ENCODE peak calls at places on chromosomes 5 and 9, in eight cellular contexts. U is NB4, B is fibroblast of lung, L is cardiac fibroblast, A is cardiac muscle cell, X is left lung, D is psoas muscle, P is pancreas. O is an unnamed sample.

GRCh38 chr5:172503925-172504730 is 49.8 kb upstream of the SH3PXD2B start:
- DNase-seq in D (peak; percentile 85), L (no peak), A (no peak), U (no peak), B (peak; percentile 31), P (no peak), X (no peak), O (no peak)

GRCh38 chr5:87411586-87412416 is 929 bp downstream of the CCNH start:
- DNase-seq in D (peak; percentile 39), A (no peak), P (peak; percentile 5), L (peak; percentile 44), X (no peak), B (peak; percentile 76), U (peak; percentile 65), O (peak; percentile 62)

GRCh38 chr5:69050214-69050613 is 43.6 kb upstream of the SLC30A5 start:
- DNase-seq in X (no peak), B (no peak), P (no peak), A (no peak), U (no peak), L (no peak), D (no peak), O (no peak)

GRCh38 chr5:71778678-71779276 is 59.7 kb downstream of the CARTPT start:
- DNase-seq in U (peak; percentile 45), X (no peak), L (peak; percentile 59), D (no peak), B (peak; percentile 36), A (peak; percentile 45), P (no peak), O (peak; percentile 32)

GRCh38 chr5:82111191-82111590 is 139.4 kb downstream of the ATG10 start:
- DNase-seq in D (no peak), B (peak; percentile 93), A (no peak), P (no peak), X (no peak), L (peak; percentile 13), U (peak; percentile 8), O (peak; percentile 91)

GRCh38 chr9:83508072-83508471 is 30.1 kb downstream of the FRMD3 start:
- DNase-seq in L (no peak), U (peak; percentile 70), D (no peak), P (no peak), A (no peak), X (no peak), B (no peak), O (peak; percentile 63)

GRCh38 chr9:69945671-69946141 is 97.9 kb upstream of the MAMDC2 start:
- DNase-seq in B (peak; percentile 36), X (no peak), D (peak; percentile 57), U (peak; percentile 4), A (no peak), L (peak; percentile 80), P (no peak), O (peak; percentile 86)

GRCh38 chr9:112112519-112112918 is 62.6 kb downstream of the SUSD1 start:
- DNase-seq in U (peak; percentile 76), X (no peak), L (peak; percentile 95), P (no peak), B (peak; percentile 96), D (no peak), A (no peak), O (peak; percentile 78)

GRCh38 chr9:534886-535285 is 306.6 kb upstream of the DMRT1 start:
- DNase-seq in D (peak; percentile 64), P (peak; percentile 64), L (no peak), B (no peak), U (no peak), A (no peak), X (no peak), O (no peak)

GRCh38 chr5:75656311-75657003 is 45.2 kb downstream of the ANKDD1B start:
- DNase-seq in L (peak; percentile 36), X (no peak), D (no peak), B (peak; percentile 66), U (no peak), P (peak; percentile 16), A (no peak), O (peak; percentile 52)
- H3K4me3 ChIP-seq in L (peak overlapping the region; percentile 58), X (peak overlapping the region; percentile 40), D (peak overlapping the region; percentile 53), B (peak overlapping the region; percentile 72), U (no peak overlapping the region), P (peak overlapping the region; percentile 44), A (no peak overlapping the region), O (peak overlapping the region; percentile 58)

DNA sequence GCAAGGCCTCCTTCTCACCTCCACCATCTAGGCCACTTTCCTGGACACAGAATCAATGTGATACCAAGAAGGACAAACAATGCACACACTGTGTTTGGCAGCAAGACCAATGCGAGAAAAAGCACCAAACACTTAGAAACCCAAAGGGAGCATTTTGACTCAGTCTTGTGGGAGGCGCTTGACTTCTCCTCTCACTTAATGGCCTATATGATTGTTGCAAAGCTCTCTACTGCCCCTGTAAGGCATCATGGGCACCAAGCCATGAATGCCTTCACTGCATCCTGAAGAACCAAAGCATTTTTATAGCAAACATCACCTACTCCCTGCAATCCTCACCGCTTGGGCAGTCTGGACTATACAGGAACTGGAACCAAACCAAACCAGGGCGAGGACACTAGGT is 57.5 kb downstream of the CDH6 start:
- DNase-seq in B (no peak), P (no peak), A (no peak), X (no peak), U (peak; percentile 9), D (no peak), L (no peak), O (no peak)
- TF ChIP-seq CTCF in B (no peak), P (no peak), A (no peak), X (no peak), U (peak; percentile 8), D (no peak), L (no peak), O (no peak)

GRCh38 chr5:171421331-171422262 is 2.1 kb downstream of the FGF18 start:
- DNase-seq in U (no peak), D (no peak), L (no peak), P (no peak), A (no peak), B (no peak), X (no peak), O (no peak)
- H3K4me3 ChIP-seq in U (no peak overlapping the region), D (peak overlapping the region; percentile 62), L (no peak overlapping the region), P (peak overlapping the region; percentile 49), A (peak overlapping the region; percentile 99), B (peak overlapping the region; percentile 62), X (no peak overlapping the region), O (no peak overlapping the region)

DNA sequence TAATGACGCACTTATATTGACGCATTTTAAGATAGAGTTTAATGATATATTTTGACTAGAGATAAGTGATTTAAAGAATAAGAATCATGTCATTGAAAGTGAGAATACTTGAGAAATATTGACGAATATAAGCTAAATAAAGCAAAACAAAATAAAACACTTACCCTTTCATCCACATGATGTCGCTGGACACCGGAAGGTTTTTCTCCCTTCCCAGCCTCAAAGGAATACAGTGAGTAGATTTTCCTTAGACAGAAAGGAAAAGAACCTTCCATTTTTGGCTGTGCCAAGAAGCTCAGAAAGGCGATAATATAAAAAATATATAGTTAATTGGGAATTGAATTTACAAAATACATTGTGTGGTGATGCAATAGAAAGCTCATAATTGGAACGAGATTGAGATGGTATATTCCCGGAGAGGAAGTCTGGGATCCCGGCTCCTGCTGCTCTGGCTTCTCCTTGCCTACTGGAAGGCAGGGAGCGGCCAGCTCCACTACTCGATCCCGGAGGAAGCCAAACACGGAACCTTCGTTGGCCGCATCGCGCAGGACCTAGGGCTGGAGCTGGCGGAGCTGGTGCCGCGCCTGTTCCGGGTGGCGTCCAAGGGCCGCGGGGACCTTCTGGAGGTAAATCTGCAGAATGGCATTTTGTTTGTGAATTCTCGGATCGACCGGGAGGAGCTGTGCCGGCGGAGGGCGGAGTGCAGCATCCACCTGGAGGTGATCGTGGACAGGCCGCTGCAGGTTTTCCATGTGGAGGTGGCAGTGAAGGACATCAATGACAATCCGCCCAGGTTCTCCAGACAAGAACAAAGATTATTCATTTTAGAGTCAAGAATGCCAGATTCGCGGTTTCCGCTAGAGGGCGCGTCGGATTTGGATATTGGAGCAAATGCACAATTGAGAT is at the start of gene PCDHA5:
- DNase-seq in X (peak; percentile 57), U (peak; percentile 28), B (no peak), P (no peak), A (no peak), L (peak; percentile 37), D (no peak), O (peak; percentile 7)
- TF ChIP-seq CTCF in X (no peak), U (peak; percentile 23), B (peak; percentile 36), P (peak; percentile 17), A (peak; percentile 31), L (peak; percentile 46), D (peak; percentile 19), O (peak; percentile 50)

DNA sequence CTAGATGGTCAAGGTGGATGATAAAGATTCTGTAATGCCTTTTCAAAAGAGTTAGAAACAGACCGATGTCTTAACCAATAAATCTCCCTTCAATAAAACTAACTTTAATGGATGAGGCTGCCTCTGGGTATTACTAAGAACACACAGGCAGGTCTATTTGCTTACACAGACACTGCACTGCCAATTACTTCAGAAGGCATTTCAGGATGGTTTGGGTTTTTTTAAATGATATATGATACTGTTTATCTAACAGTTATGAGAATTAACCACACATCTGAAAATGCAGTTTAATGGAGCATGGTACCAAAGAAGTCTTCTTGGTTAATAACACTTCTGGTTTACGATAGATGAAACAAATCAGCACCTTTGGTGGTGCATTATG is 367.9 kb upstream of the GRAMD2B start:
- DNase-seq in P (no peak), X (no peak), A (no peak), L (no peak), B (peak; percentile 8), U (no peak), D (no peak), O (no peak)
- H3K4me3 ChIP-seq in P (no peak overlapping the region), X (no peak overlapping the region), A (no peak overlapping the region), L (no peak overlapping the region), B (no peak overlapping the region), U (no peak overlapping the region), D (no peak overlapping the region), O (no peak overlapping the region)

GRCh38 chr5:132659598-132660493 is 1.9 kb downstream of the IL13 start:
- DNase-seq in L (no peak), P (no peak), D (no peak), A (no peak), B (no peak), U (no peak), X (no peak), O (no peak)
- TF ChIP-seq CTCF in L (no peak), P (no peak), D (no peak), A (no peak), B (no peak), U (no peak), X (no peak), O (no peak)

O was measured in choroid plexus epithelial cell.